ENCODE peak calls at places on chromosomes 1 and 21, in eight cellular contexts. O is colonic mucosa, P is foreskin fibroblast, F is left lung, D is OCI-LY7, Q is neural progenitor cell, C is astrocyte of the cerebellum, E is hepatocyte. W is an unnamed sample.
A peak's percentile ranks its signal among the peaks of the same experiment; 100 is the strongest.

GRCh38 chr1:83500987-83501591 is 497.8 kb downstream of the TTLL7 start:
- DNase-seq in O (no peak), P (no peak), F (no peak), D (no peak), Q (no peak), C (no peak), E (peak; percentile 9), W (no peak)

GRCh38 chr1:23114424-23115079 is 54.1 kb downstream of the LUZP1 start:
- DNase-seq in O (no peak), P (no peak), F (no peak), D (no peak), Q (no peak), C (no peak), E (no peak), W (no peak)

GRCh38 chr1:207021139-207021861 is 11.3 kb downstream of the C1orf116 start:
- DNase-seq in O (no peak), P (peak; percentile 46), F (no peak), D (no peak), Q (no peak), C (no peak), E (no peak), W (no peak)

GRCh38 chr1:82565546-82565945 is 764.8 kb downstream of the ADGRL2 start:
- DNase-seq in O (no peak), P (peak; percentile 85), F (no peak), D (no peak), Q (no peak), C (peak; percentile 89), E (no peak), W (peak; percentile 1)

GRCh38 chr1:159866905-159867304 is 4.4 kb upstream of the VSIG8 start:
- DNase-seq in O (no peak), P (no peak), F (no peak), D (no peak), Q (no peak), C (no peak), E (no peak), W (no peak)

GRCh38 chr1:183609313-183609712 is 19.1 kb upstream of the NCF2 start:
- DNase-seq in O (peak; percentile 60), P (peak; percentile 88), F (no peak), D (peak; percentile 43), Q (peak; percentile 17), C (no peak), E (peak; percentile 39), W (no peak)

GRCh38 chr1:181117648-181118449 is 29.3 kb downstream of the IER5 start:
- DNase-seq in O (no peak), P (peak; percentile 86), F (no peak), D (no peak), Q (peak; percentile 59), C (no peak), E (peak; percentile 69), W (no peak)

GRCh38 chr1:30776097-30777059 is 18.8 kb upstream of the LAPTM5 start:
- DNase-seq in O (no peak), P (no peak), F (no peak), D (no peak), Q (no peak), C (no peak), E (no peak), W (no peak)

GRCh38 chr1:29271724-29272123 is 35.4 kb downstream of the PTPRU start:
- DNase-seq in O (peak; percentile 90), P (peak; percentile 87), F (no peak), D (no peak), Q (peak; percentile 84), C (peak; percentile 73), E (peak; percentile 81), W (no peak)

GRCh38 chr21:37071561-37072238 is 1.2 kb downstream of the PIGP start:
- DNase-seq in O (peak; percentile 65), P (peak; percentile 88), F (no peak), D (peak; percentile 17), Q (peak; percentile 29), C (no peak), E (peak; percentile 74), W (no peak)

GRCh38 chr1:27299385-27300252 is 22.3 kb upstream of the TMEM222 start:
- DNase-seq in O (peak; percentile 53), P (peak; percentile 99), F (no peak), D (no peak), Q (peak; percentile 78), C (peak; percentile 97), E (peak; percentile 94), W (peak; percentile 64)

DNA sequence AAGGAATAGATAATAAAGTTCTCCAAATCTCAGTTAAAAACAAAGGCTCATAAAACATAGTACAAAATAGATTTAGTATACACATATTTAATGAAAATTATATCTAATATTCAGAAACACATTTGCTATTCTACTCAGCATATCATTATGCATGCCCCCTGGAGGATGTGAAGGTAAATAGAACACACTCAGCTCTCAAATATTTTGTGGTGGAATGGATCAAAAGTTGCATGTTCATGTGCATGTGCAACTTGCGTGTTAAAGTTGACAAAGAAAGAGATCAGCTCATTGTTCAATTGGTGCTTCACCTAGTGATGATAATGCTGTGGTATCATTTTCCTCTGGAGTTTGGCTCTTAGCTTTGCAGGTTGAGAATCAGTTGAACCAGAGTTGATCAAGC is 4.9 kb upstream of the ZNF644 start:
- DNase-seq in O (no peak), P (peak; percentile 48), F (no peak), D (no peak), Q (no peak), C (no peak), E (no peak), W (no peak)
- TF ChIP-seq CTCF in O (peak; percentile 11), P (peak; percentile 18), F (no peak), D (peak; percentile 63), Q (no peak), C (no peak), E (peak; percentile 15), W (peak; percentile 18)

GRCh38 chr1:89126234-89126580 is 293 bp upstream of the GBP2 start:
- DNase-seq in O (no peak), P (no peak), F (no peak), D (no peak), Q (no peak), C (no peak), E (no peak), W (no peak)

GRCh38 chr1:89126602-89127001 is 688 bp upstream of the GBP2 start:
- DNase-seq in O (no peak), P (no peak), F (no peak), D (no peak), Q (no peak), C (no peak), E (no peak), W (no peak)

GRCh38 chr1:89130716-89131115 is 4.8 kb upstream of the GBP2 start:
- DNase-seq in O (no peak), P (no peak), F (no peak), D (no peak), Q (no peak), C (no peak), E (no peak), W (no peak)

GRCh38 chr1:89121641-89122040 is 4.3 kb downstream of the GBP2 start:
- DNase-seq in O (no peak), P (no peak), F (no peak), D (no peak), Q (no peak), C (no peak), E (no peak), W (no peak)

DNA sequence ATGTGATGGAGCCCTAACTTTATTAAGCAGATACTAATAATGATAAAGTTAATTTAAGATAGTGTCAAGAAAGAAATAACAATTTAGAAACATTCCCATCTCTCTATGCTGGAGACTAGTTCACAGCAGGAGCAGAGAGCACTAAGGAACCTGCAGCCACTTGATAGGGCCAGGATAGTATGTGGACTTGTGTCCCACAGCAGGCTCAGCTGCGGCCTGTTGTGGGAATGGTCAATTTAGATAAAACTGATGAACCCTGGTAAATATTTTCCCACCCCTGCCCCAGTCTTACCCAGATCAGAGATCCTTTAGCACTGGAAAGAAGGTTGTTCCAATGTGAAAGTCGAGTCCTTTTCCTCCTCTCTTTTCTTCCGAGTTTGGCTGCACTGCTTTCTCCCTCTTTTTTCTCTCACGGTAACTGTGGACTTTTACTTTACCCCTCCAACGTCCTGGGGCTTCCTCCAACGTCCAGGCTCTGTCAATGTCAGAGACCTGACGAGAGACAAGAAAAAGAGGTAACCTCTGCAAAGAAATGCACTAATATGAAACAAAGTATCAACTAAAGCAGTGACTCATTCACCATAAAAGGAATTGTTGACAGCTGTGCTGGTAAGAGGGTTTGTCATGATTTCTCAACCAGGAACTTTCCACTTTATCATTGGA is at the start of gene GBP2:
- DNase-seq in O (peak; percentile 34), P (peak; percentile 72), F (no peak), D (no peak), Q (no peak), C (peak; percentile 20), E (peak; percentile 77), W (peak; percentile 42)
- H3K4me3 ChIP-seq in O (peak within 1 kb of the TSS; percentile 46), P (peak within 1 kb of the TSS; percentile 57), F (peak within 1 kb of the TSS; percentile 27), D (no peak within 1 kb of the TSS), Q (no peak within 1 kb of the TSS), C (peak within 1 kb of the TSS; percentile 24), E (no peak within 1 kb of the TSS), W (peak within 1 kb of the TSS; percentile 10)

GRCh38 chr1:214319930-214320329 is 39.0 kb downstream of the SMYD2 start:
- DNase-seq in O (no peak), P (no peak), F (no peak), D (no peak), Q (no peak), C (no peak), E (no peak), W (no peak)
- TF ChIP-seq CTCF in O (no peak), P (no peak), F (no peak), D (peak; percentile 36), Q (peak; percentile 22), C (no peak), E (no peak), W (no peak)

GRCh38 chr1:11563560-11564069 is 84.7 kb downstream of the DISP3 start:
- DNase-seq in O (no peak), P (peak; percentile 20), F (no peak), D (peak; percentile 71), Q (peak; percentile 82), C (no peak), E (peak; percentile 50), W (no peak)
- H3K4me3 ChIP-seq in O (no peak overlapping the region), P (no peak overlapping the region), F (no peak overlapping the region), D (no peak overlapping the region), Q (no peak overlapping the region), C (no peak overlapping the region), E (no peak overlapping the region), W (no peak overlapping the region)